ENCODE peak calls at places on chromosomes 4 and X, in seven cellular contexts. A, T, Z, W, N, O and X are unnamed samples.
A peak's percentile ranks its signal among the peaks of the same experiment; 100 is the strongest.

GRCh38 chr4:176011523-176011922 is 54.1 kb upstream of the WDR17 start:
- DNase-seq in W (no peak), N (no peak), A (no peak), T (no peak), Z (no peak), O (no peak), X (no peak)

GRCh38 chr4:111883557-111883999 is 261.7 kb upstream of the FAM241A start:
- DNase-seq in W (no peak), A (no peak), Z (no peak), T (peak; percentile 83), N (no peak), O (no peak), X (no peak)

GRCh38 chrX:93985621-93986020 is 311.6 kb downstream of the FAM133A start:
- DNase-seq in Z (no peak), W (peak; percentile 41), T (peak; percentile 21), N (no peak), A (no peak), O (no peak), X (no peak)

GRCh38 chr4:26076000-26076587 is 162.1 kb downstream of the SMIM20 start:
- DNase-seq in A (no peak), N (no peak), Z (no peak), T (no peak), W (peak; percentile 68), O (no peak), X (no peak)

GRCh38 chrX:18654873-18655836 is 16.8 kb downstream of the RS1 start:
- DNase-seq in W (no peak), Z (no peak), T (no peak), A (no peak), O (no peak), N (no peak), X (no peak)

GRCh38 chr4:110735691-110736090 is 112.8 kb upstream of the PITX2 start:
- DNase-seq in W (no peak), O (no peak), Z (no peak), A (no peak), T (no peak), N (no peak), X (no peak)

GRCh38 chr4:116055857-116056827 is 942.7 kb upstream of the NDST4 start:
- DNase-seq in O (no peak), A (no peak), W (peak; percentile 63), N (no peak), Z (no peak), T (peak; percentile 12), X (no peak)

GRCh38 chr4:21507439-21507838 is 441.1 kb downstream of the KCNIP4 start:
- DNase-seq in W (peak; percentile 73), Z (no peak), A (no peak), T (peak; percentile 30), O (no peak), N (no peak), X (no peak)

GRCh38 chr4:74612837-74613236 is 167.9 kb downstream of the AREG start:
- DNase-seq in N (no peak), A (no peak), O (no peak), W (no peak), Z (no peak), T (no peak), X (no peak)

GRCh38 chrX:120302434-120302833 is 8.8 kb downstream of the TMEM255A start:
- DNase-seq in T (peak; percentile 68), W (no peak), Z (no peak), A (no peak), N (no peak), O (no peak), X (peak; percentile 34)

GRCh38 chr4:14871676-14872430 is 130.4 kb upstream of the CPEB2 start:
- DNase-seq in A (peak; percentile 34), W (peak; percentile 7), N (no peak), Z (no peak), O (no peak), T (peak; percentile 72), X (no peak)

GRCh38 chrX:70042399-70043371 is 7.1 kb downstream of the AWAT2 start:
- DNase-seq in W (peak; percentile 21), T (peak; percentile 71), O (no peak), N (peak; percentile 40), A (no peak), Z (no peak), X (peak; percentile 23)

GRCh38 chr4:23455482-23455881 is 434.4 kb downstream of the PPARGC1A start:
- DNase-seq in W (peak; percentile 3), N (no peak), O (no peak), Z (no peak), A (no peak), T (peak; percentile 73), X (peak; percentile 16)

GRCh38 chr4:21529214-21529613 is 419.4 kb downstream of the KCNIP4 start:
- DNase-seq in T (no peak), Z (no peak), A (no peak), W (no peak), O (no peak), N (no peak), X (no peak)

GRCh38 chr4:95535180-95535579 is 13.6 kb downstream of the UNC5C start:
- DNase-seq in T (no peak), O (no peak), W (no peak), A (no peak), N (no peak), Z (no peak), X (no peak)

GRCh38 chrX:114028907-114029662 is 554.8 kb upstream of the HTR2C start:
- DNase-seq in T (no peak), N (no peak), W (no peak), O (no peak), A (no peak), Z (no peak), X (no peak)